ENCODE peak calls at places on chromosomes 5 and 9, in five cellular contexts. One of them, this sample, is unnamed.

GRCh38 chr5:35518104-35518503 is 99.6 kb upstream of the SPEF2 start:
- DNase-seq in MM.1S: peak; percentile 76
- DNase-seq in A549: no peak
- DNase-seq in ovary: no peak
- DNase-seq in thyroid gland: no peak
- DNase-seq in this sample: no peak

GRCh38 chr5:135008981-135009735 is 24.9 kb downstream of the PITX1 start:
- DNase-seq in A549: no peak
- DNase-seq in ovary: no peak
- DNase-seq in MM.1S: no peak
- DNase-seq in thyroid gland: no peak
- DNase-seq in this sample: peak; percentile 42

GRCh38 chr9:115291841-115292240 is 173.9 kb upstream of the TNC start:
- DNase-seq in MM.1S: no peak
- DNase-seq in thyroid gland: no peak
- DNase-seq in A549: no peak
- DNase-seq in ovary: no peak
- DNase-seq in this sample: no peak

GRCh38 chr9:72539824-72540347 is 18.5 kb downstream of the TMC1 start:
- DNase-seq in ovary: no peak
- DNase-seq in MM.1S: no peak
- DNase-seq in thyroid gland: no peak
- DNase-seq in A549: no peak
- DNase-seq in this sample: no peak

GRCh38 chr9:120715331-120715924 is 1.2 kb upstream of the MEGF9 start:
- DNase-seq in MM.1S: no peak
- DNase-seq in thyroid gland: peak; percentile 25
- DNase-seq in ovary: peak; percentile 65
- DNase-seq in A549: peak; percentile 30
- DNase-seq in this sample: peak; percentile 98

GRCh38 chr9:136847827-136848392 is 1.3 kb upstream of the PHPT1 start:
- DNase-seq in thyroid gland: peak; percentile 91
- DNase-seq in ovary: no peak
- DNase-seq in MM.1S: peak; percentile 92
- DNase-seq in A549: peak; percentile 79
- DNase-seq in this sample: peak; percentile 92

GRCh38 chr5:63959177-63959982 is 2.9 kb downstream of the HTR1A start:
- DNase-seq in ovary: peak; percentile 40
- DNase-seq in MM.1S: no peak
- DNase-seq in A549: no peak
- DNase-seq in thyroid gland: no peak
- DNase-seq in this sample: peak; percentile 92

GRCh38 chr5:130963798-130964197 is 201.3 kb downstream of the HINT1 start:
- DNase-seq in A549: no peak
- DNase-seq in MM.1S: no peak
- DNase-seq in ovary: no peak
- DNase-seq in thyroid gland: no peak
- DNase-seq in this sample: no peak

GRCh38 chr9:102456562-102456961 is 538.6 kb upstream of the CYLC2 start:
- DNase-seq in MM.1S: no peak
- DNase-seq in ovary: no peak
- DNase-seq in A549: no peak
- DNase-seq in thyroid gland: no peak
- DNase-seq in this sample: no peak

GRCh38 chr5:169350759-169351240 is 49.9 kb upstream of the SLIT3 start:
- DNase-seq in ovary: no peak
- DNase-seq in thyroid gland: peak; percentile 69
- DNase-seq in MM.1S: no peak
- DNase-seq in A549: peak; percentile 93
- DNase-seq in this sample: no peak

GRCh38 chr5:167982-168660 is 23.2 kb upstream of the LRRC14B start:
- DNase-seq in thyroid gland: no peak
- DNase-seq in MM.1S: no peak
- DNase-seq in ovary: peak; percentile 56
- DNase-seq in A549: no peak
- DNase-seq in this sample: no peak

GRCh38 chr5:51889703-51890102 is 506.5 kb downstream of the ISL1 start:
- DNase-seq in MM.1S: no peak
- DNase-seq in A549: no peak
- DNase-seq in ovary: no peak
- DNase-seq in thyroid gland: no peak
- DNase-seq in this sample: no peak

GRCh38 chr9:112332272-112332671 is 1.1 kb downstream of the PTBP3 start:
- DNase-seq in MM.1S: no peak
- DNase-seq in ovary: no peak
- DNase-seq in A549: no peak
- DNase-seq in thyroid gland: no peak
- DNase-seq in this sample: no peak

GRCh38 chr5:56900858-56901578 is 8.4 kb upstream of the SETD9 start:
- DNase-seq in ovary: no peak
- DNase-seq in thyroid gland: no peak
- DNase-seq in A549: peak; percentile 55
- DNase-seq in MM.1S: peak; percentile 46
- DNase-seq in this sample: peak; percentile 17

GRCh38 chr9:21443849-21444625 is 3.8 kb downstream of the IFNA1 start:
- DNase-seq in thyroid gland: no peak
- DNase-seq in MM.1S: peak; percentile 83
- DNase-seq in A549: no peak
- DNase-seq in ovary: no peak
- DNase-seq in this sample: no peak

GRCh38 chr9:37611014-37611413 is 18.6 kb upstream of the TOMM5 start:
- DNase-seq in MM.1S: no peak
- DNase-seq in A549: no peak
- DNase-seq in ovary: no peak
- DNase-seq in thyroid gland: no peak
- DNase-seq in this sample: no peak

GRCh38 chr9:20701058-20701457 is 17.0 kb downstream of the FOCAD start:
- DNase-seq in A549: no peak
- DNase-seq in ovary: no peak
- DNase-seq in thyroid gland: peak; percentile 67
- DNase-seq in MM.1S: no peak
- DNase-seq in this sample: no peak

GRCh38 chr9:90458485-90458884 is 184.1 kb downstream of the DIRAS2 start:
- DNase-seq in A549: peak; percentile 18
- DNase-seq in MM.1S: peak; percentile 19
- DNase-seq in thyroid gland: peak; percentile 38
- DNase-seq in ovary: no peak
- DNase-seq in this sample: peak; percentile 60
- TF ChIP-seq CTCF in A549: no peak
- TF ChIP-seq CTCF in MM.1S: peak; percentile 16
- TF ChIP-seq CTCF in thyroid gland: peak; percentile 26
- TF ChIP-seq CTCF in ovary: no peak
- TF ChIP-seq CTCF in this sample: peak; percentile 75

DNA sequence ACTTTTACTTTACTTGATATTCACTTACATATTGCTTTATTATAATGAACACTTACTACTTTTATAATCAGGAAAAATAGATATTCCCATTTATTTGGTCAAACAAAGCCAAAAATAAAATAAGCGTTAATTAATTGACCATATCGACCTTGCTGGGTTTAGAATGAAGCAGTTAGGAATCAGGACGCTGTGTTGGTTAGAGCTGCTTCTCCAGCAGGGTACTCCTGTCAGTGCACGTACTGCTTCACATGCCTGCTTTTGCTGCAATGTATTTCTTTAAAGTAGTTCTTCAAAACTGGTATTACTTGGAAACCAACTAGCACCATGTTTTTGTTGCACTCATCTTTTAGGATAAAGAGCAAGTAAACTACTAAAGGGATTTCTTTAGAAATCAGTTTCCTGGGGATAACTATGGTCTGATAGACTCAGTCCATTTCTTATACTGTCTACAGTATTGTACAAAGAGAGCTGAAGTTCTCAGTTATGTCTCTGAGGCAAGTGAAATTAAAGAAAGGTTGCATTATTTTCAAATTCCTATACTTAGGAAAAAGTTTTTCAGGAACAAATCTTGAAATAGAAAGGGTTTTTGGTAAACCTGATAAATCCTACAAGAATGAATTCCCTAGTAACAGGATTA is 6.8 kb upstream of the TRMO start:
- DNase-seq in MM.1S: no peak
- DNase-seq in ovary: no peak
- DNase-seq in A549: no peak
- DNase-seq in thyroid gland: no peak
- DNase-seq in this sample: no peak
- H3K4me3 ChIP-seq in MM.1S: no peak overlapping the region
- H3K4me3 ChIP-seq in ovary: no peak overlapping the region
- H3K4me3 ChIP-seq in A549: no peak overlapping the region
- H3K4me3 ChIP-seq in thyroid gland: no peak overlapping the region
- H3K4me3 ChIP-seq in this sample: no peak overlapping the region

GRCh38 chr5:170477906-170478305 is 25.9 kb upstream of the KCNIP1 start:
- DNase-seq in MM.1S: no peak
- DNase-seq in ovary: no peak
- DNase-seq in A549: no peak
- DNase-seq in thyroid gland: no peak
- DNase-seq in this sample: no peak
- H3K27ac ChIP-seq in MM.1S: no peak overlapping the region
- H3K27ac ChIP-seq in ovary: no peak overlapping the region
- H3K27ac ChIP-seq in A549: no peak overlapping the region
- H3K27ac ChIP-seq in thyroid gland: no peak overlapping the region
- H3K27ac ChIP-seq in this sample: no peak overlapping the region

GRCh38 chr5:141186897-141187512 is at the start of gene PCDHB9:
- DNase-seq in MM.1S: peak; percentile 69
- DNase-seq in A549: no peak
- DNase-seq in thyroid gland: peak; percentile 29
- DNase-seq in ovary: no peak
- DNase-seq in this sample: peak; percentile 69

GRCh38 chr5:141196363-141196762 is 3.1 kb upstream of the PCDHB11 start:
- DNase-seq in A549: no peak
- DNase-seq in MM.1S: no peak
- DNase-seq in thyroid gland: no peak
- DNase-seq in ovary: no peak
- DNase-seq in this sample: no peak

GRCh38 chr5:141192110-141192725 is at the start of gene PCDHB10:
- DNase-seq in MM.1S: peak; percentile 59
- DNase-seq in thyroid gland: no peak
- DNase-seq in ovary: no peak
- DNase-seq in A549: no peak
- DNase-seq in this sample: peak; percentile 76
- TF ChIP-seq CTCF in MM.1S: peak; percentile 88
- TF ChIP-seq CTCF in thyroid gland: peak; percentile 12
- TF ChIP-seq CTCF in ovary: no peak
- TF ChIP-seq CTCF in A549: no peak
- TF ChIP-seq CTCF in this sample: peak; percentile 71

GRCh38 chr9:14690986-14691730 is 2.1 kb downstream of the ZDHHC21 start:
- DNase-seq in thyroid gland: no peak
- DNase-seq in ovary: no peak
- DNase-seq in A549: no peak
- DNase-seq in MM.1S: no peak
- DNase-seq in this sample: no peak
- H3K4me3 ChIP-seq in thyroid gland: no peak overlapping the region
- H3K4me3 ChIP-seq in ovary: no peak overlapping the region
- H3K4me3 ChIP-seq in A549: no peak overlapping the region
- H3K4me3 ChIP-seq in MM.1S: no peak overlapping the region
- H3K4me3 ChIP-seq in this sample: no peak overlapping the region